ENCODE peak calls at places on chromosomes 13 and 19, in seven cellular contexts. X, D, Q, E, P, H and C are unnamed samples.
A peak's percentile ranks its signal among the peaks of the same experiment; 100 is the strongest.

GRCh38 chr13:112756511-112756966 is 66.7 kb downstream of the ATP11A start:
- DNase-seq in P (peak; percentile 91), X (no peak), E (no peak), Q (no peak), H (no peak), D (no peak), C (no peak)

GRCh38 chr13:45412274-45413049 is 5.7 kb downstream of the SLC25A30 start:
- DNase-seq in D (no peak), E (no peak), X (no peak), P (no peak), H (no peak), Q (no peak), C (no peak)

GRCh38 chr19:13098291-13099072 is 4.2 kb downstream of the LYL1 start:
- DNase-seq in Q (peak; percentile 23), X (no peak), E (no peak), P (no peak), H (no peak), D (peak; percentile 39), C (no peak)

GRCh38 chr19:2012941-2013682 is 2.4 kb downstream of the BTBD2 start:
- DNase-seq in H (no peak), Q (no peak), D (no peak), E (no peak), P (no peak), X (no peak), C (no peak)

GRCh38 chr19:19464339-19465098 is 50.8 kb downstream of the TSSK6 start:
- DNase-seq in H (no peak), E (peak; percentile 48), X (peak; percentile 57), Q (no peak), D (peak; percentile 75), P (no peak), C (peak; percentile 43)

GRCh38 chr13:75452564-75452963 is 29.4 kb downstream of the TBC1D4 start:
- DNase-seq in H (no peak), P (no peak), E (no peak), X (no peak), D (no peak), Q (no peak), C (no peak)

GRCh38 chr19:41977916-41978315 is 16.1 kb downstream of the ATP1A3 start:
- DNase-seq in P (no peak), D (no peak), H (no peak), X (no peak), E (no peak), Q (no peak), C (no peak)

GRCh38 chr19:47610902-47611301 is 2.0 kb downstream of the BICRA start:
- DNase-seq in P (no peak), X (no peak), H (no peak), D (no peak), Q (no peak), E (no peak), C (no peak)

GRCh38 chr19:1001538-1002166 is 1.4 kb downstream of the GRIN3B start:
- DNase-seq in P (peak; percentile 22), X (peak; percentile 89), E (peak; percentile 95), D (no peak), H (peak; percentile 18), Q (peak; percentile 76), C (no peak)

GRCh38 chr13:76758738-76759137 is 127.5 kb downstream of the KCTD12 start:
- DNase-seq in Q (no peak), H (no peak), P (no peak), D (no peak), E (no peak), X (no peak), C (no peak)

GRCh38 chr19:29671393-29672076 is 6.3 kb downstream of the PLEKHF1 start:
- DNase-seq in X (no peak), H (peak; percentile 18), Q (peak; percentile 83), P (peak; percentile 1), E (peak; percentile 81), D (no peak), C (peak; percentile 80)

GRCh38 chr13:98436379-98436909 is 140.5 kb downstream of the STK24 start:
- DNase-seq in P (no peak), E (no peak), H (no peak), D (no peak), Q (no peak), X (no peak), C (no peak)

GRCh38 chr13:30148171-30148754 is 159.1 kb downstream of the KATNAL1 start:
- DNase-seq in X (no peak), P (no peak), Q (peak; percentile 30), H (no peak), E (no peak), D (no peak), C (no peak)

GRCh38 chr13:98508280-98509074 is 68.4 kb downstream of the STK24 start:
- DNase-seq in Q (no peak), P (no peak), H (no peak), D (no peak), E (no peak), X (no peak), C (no peak)

GRCh38 chr13:40197936-40198335 is 468.5 kb downstream of the FOXO1 start:
- DNase-seq in Q (no peak), D (no peak), H (no peak), X (no peak), E (no peak), P (no peak), C (no peak)